ENCODE peak calls at places on chromosome 16, in five cellular contexts. One of them, this sample, is unnamed.
A peak's percentile ranks its signal among the peaks of the same experiment; 100 is the strongest.

GRCh38 chr16:79131676-79132075 is 468.9 kb downstream of the MAF start:
- DNase-seq in adrenal gland: no peak
- DNase-seq in prostate gland: no peak
- DNase-seq in sigmoid colon: no peak
- DNase-seq in testis: no peak
- DNase-seq in this sample: no peak

GRCh38 chr16:83689385-83689831 is 118.4 kb upstream of the HSBP1 start:
- DNase-seq in adrenal gland: no peak
- DNase-seq in prostate gland: no peak
- DNase-seq in sigmoid colon: no peak
- DNase-seq in testis: no peak
- DNase-seq in this sample: no peak

GRCh38 chr16:49557070-49557446 is 183.5 kb downstream of the C16orf78 start:
- DNase-seq in adrenal gland: no peak
- DNase-seq in prostate gland: no peak
- DNase-seq in sigmoid colon: no peak
- DNase-seq in testis: no peak
- DNase-seq in this sample: peak; percentile 27

GRCh38 chr16:85199069-85199725 is 86.9 kb upstream of the CIBAR2 start:
- DNase-seq in adrenal gland: no peak
- DNase-seq in prostate gland: no peak
- DNase-seq in sigmoid colon: no peak
- DNase-seq in testis: no peak
- DNase-seq in this sample: no peak

GRCh38 chr16:24838554-24839266 is 7.1 kb upstream of the SLC5A11 start:
- DNase-seq in adrenal gland: no peak
- DNase-seq in prostate gland: no peak
- DNase-seq in sigmoid colon: no peak
- DNase-seq in testis: peak; percentile 80
- DNase-seq in this sample: peak; percentile 27

GRCh38 chr16:83835972-83836566 is 28.3 kb downstream of the HSBP1 start:
- DNase-seq in adrenal gland: no peak
- DNase-seq in prostate gland: no peak
- DNase-seq in sigmoid colon: no peak
- DNase-seq in testis: no peak
- DNase-seq in this sample: no peak

GRCh38 chr16:31177136-31177535 is 2.8 kb upstream of the FUS start:
- DNase-seq in adrenal gland: peak; percentile 24
- DNase-seq in prostate gland: no peak
- DNase-seq in sigmoid colon: no peak
- DNase-seq in testis: no peak
- DNase-seq in this sample: no peak

GRCh38 chr16:11112723-11113348 is 143.2 kb downstream of the SOCS1 start:
- DNase-seq in adrenal gland: no peak
- DNase-seq in prostate gland: peak; percentile 21
- DNase-seq in sigmoid colon: no peak
- DNase-seq in testis: no peak
- DNase-seq in this sample: peak; percentile 88

GRCh38 chr16:89117239-89117974 is 23.8 kb downstream of the ACSF3 start:
- DNase-seq in adrenal gland: peak; percentile 8
- DNase-seq in prostate gland: no peak
- DNase-seq in sigmoid colon: no peak
- DNase-seq in testis: no peak
- DNase-seq in this sample: no peak

GRCh38 chr16:87541882-87542234 is 49.0 kb upstream of the ZCCHC14 start:
- DNase-seq in adrenal gland: no peak
- DNase-seq in prostate gland: no peak
- DNase-seq in sigmoid colon: no peak
- DNase-seq in testis: no peak
- DNase-seq in this sample: no peak

GRCh38 chr16:31471241-31471874 is 594 bp upstream of the TGFB1I1 start:
- DNase-seq in adrenal gland: no peak
- DNase-seq in prostate gland: no peak
- DNase-seq in sigmoid colon: no peak
- DNase-seq in testis: no peak
- DNase-seq in this sample: no peak

GRCh38 chr16:84049403-84050060 is 6.9 kb upstream of the SLC38A8 start:
- DNase-seq in adrenal gland: no peak
- DNase-seq in prostate gland: no peak
- DNase-seq in sigmoid colon: peak; percentile 49
- DNase-seq in testis: peak; percentile 41
- DNase-seq in this sample: no peak

GRCh38 chr16:50712568-50712914 is 19.1 kb downstream of the NOD2 start:
- DNase-seq in adrenal gland: no peak
- DNase-seq in prostate gland: no peak
- DNase-seq in sigmoid colon: no peak
- DNase-seq in testis: no peak
- DNase-seq in this sample: no peak

GRCh38 chr16:86029131-86029741 is 130.3 kb downstream of the IRF8 start:
- DNase-seq in adrenal gland: no peak
- DNase-seq in prostate gland: no peak
- DNase-seq in sigmoid colon: peak; percentile 70
- DNase-seq in testis: no peak
- DNase-seq in this sample: peak; percentile 12

GRCh38 chr16:49000594-49000993 is 281.0 kb downstream of the CBLN1 start:
- DNase-seq in adrenal gland: no peak
- DNase-seq in prostate gland: no peak
- DNase-seq in sigmoid colon: no peak
- DNase-seq in testis: peak; percentile 23
- DNase-seq in this sample: peak; percentile 17

GRCh38 chr16:2512920-2513404 is 790 bp upstream of the ATP6V0C start:
- DNase-seq in adrenal gland: peak; percentile 53
- DNase-seq in prostate gland: no peak
- DNase-seq in sigmoid colon: peak; percentile 72
- DNase-seq in testis: no peak
- DNase-seq in this sample: no peak

GRCh38 chr16:77373726-77374125 is 61.1 kb downstream of the ADAMTS18 start:
- DNase-seq in adrenal gland: no peak
- DNase-seq in prostate gland: no peak
- DNase-seq in sigmoid colon: no peak
- DNase-seq in testis: no peak
- DNase-seq in this sample: no peak

GRCh38 chr16:57474671-57475661 is 11.3 kb downstream of the DOK4 start:
- DNase-seq in adrenal gland: no peak
- DNase-seq in prostate gland: no peak
- DNase-seq in sigmoid colon: no peak
- DNase-seq in testis: no peak
- DNase-seq in this sample: no peak

GRCh38 chr16:85090166-85090565 is 22.1 kb downstream of the CIBAR2 start:
- DNase-seq in adrenal gland: no peak
- DNase-seq in prostate gland: no peak
- DNase-seq in sigmoid colon: no peak
- DNase-seq in testis: no peak
- DNase-seq in this sample: peak; percentile 76

GRCh38 chr16:67571464-67571863 is 9.1 kb downstream of the CTCF start:
- DNase-seq in adrenal gland: no peak
- DNase-seq in prostate gland: no peak
- DNase-seq in sigmoid colon: no peak
- DNase-seq in testis: no peak
- DNase-seq in this sample: no peak

GRCh38 chr16:31134625-31135534 is 647 bp downstream of the PRSS8 start:
- DNase-seq in adrenal gland: no peak
- DNase-seq in prostate gland: peak; percentile 64
- DNase-seq in sigmoid colon: no peak
- DNase-seq in testis: no peak
- DNase-seq in this sample: peak; percentile 80

GRCh38 chr16:26595199-26595598 is 471.5 kb upstream of the C16orf82 start:
- DNase-seq in adrenal gland: no peak
- DNase-seq in prostate gland: no peak
- DNase-seq in sigmoid colon: no peak
- DNase-seq in testis: no peak
- DNase-seq in this sample: no peak

GRCh38 chr16:4891886-4892216 is 44.6 kb downstream of the UBN1 start:
- DNase-seq in adrenal gland: no peak
- DNase-seq in prostate gland: no peak
- DNase-seq in sigmoid colon: no peak
- DNase-seq in testis: no peak
- DNase-seq in this sample: no peak

GRCh38 chr16:19415918-19416317 is 1.8 kb upstream of the TMC5 start:
- DNase-seq in adrenal gland: no peak
- DNase-seq in prostate gland: no peak
- DNase-seq in sigmoid colon: no peak
- DNase-seq in testis: no peak
- DNase-seq in this sample: no peak

GRCh38 chr16:86995456-86995855 is 321.7 kb downstream of the C16orf95 start:
- DNase-seq in adrenal gland: no peak
- DNase-seq in prostate gland: no peak
- DNase-seq in sigmoid colon: peak; percentile 61
- DNase-seq in testis: no peak
- DNase-seq in this sample: no peak

GRCh38 chr16:72427786-72428480 is 256.0 kb upstream of the PMFBP1 start:
- DNase-seq in adrenal gland: no peak
- DNase-seq in prostate gland: no peak
- DNase-seq in sigmoid colon: no peak
- DNase-seq in testis: no peak
- DNase-seq in this sample: no peak

GRCh38 chr16:3718019-3718391 is 681 bp upstream of the TRAP1 start:
- DNase-seq in adrenal gland: no peak
- DNase-seq in prostate gland: no peak
- DNase-seq in sigmoid colon: no peak
- DNase-seq in testis: no peak
- DNase-seq in this sample: no peak

GRCh38 chr16:58578642-58579041 is 51.0 kb downstream of the CNOT1 start:
- DNase-seq in adrenal gland: no peak
- DNase-seq in prostate gland: no peak
- DNase-seq in sigmoid colon: no peak
- DNase-seq in testis: no peak
- DNase-seq in this sample: no peak
- TF ChIP-seq CTCF in adrenal gland: no peak
- TF ChIP-seq CTCF in prostate gland: no peak
- TF ChIP-seq CTCF in sigmoid colon: no peak
- TF ChIP-seq CTCF in testis: no peak
- TF ChIP-seq CTCF in this sample: no peak

GRCh38 chr16:60929-61878 is 7.6 kb downstream of the SNRNP25 start:
- DNase-seq in adrenal gland: no peak
- DNase-seq in prostate gland: no peak
- DNase-seq in sigmoid colon: peak; percentile 65
- DNase-seq in testis: no peak
- DNase-seq in this sample: no peak

GRCh38 chr16:60166-60565 is 6.5 kb downstream of the SNRNP25 start:
- DNase-seq in adrenal gland: no peak
- DNase-seq in prostate gland: no peak
- DNase-seq in sigmoid colon: peak; percentile 67
- DNase-seq in testis: no peak
- DNase-seq in this sample: no peak

GRCh38 chr16:58491-59439 is 5.1 kb downstream of the SNRNP25 start:
- DNase-seq in adrenal gland: no peak
- DNase-seq in prostate gland: no peak
- DNase-seq in sigmoid colon: no peak
- DNase-seq in testis: no peak
- DNase-seq in this sample: no peak

GRCh38 chr16:57711-58110 is 4.1 kb downstream of the SNRNP25 start:
- DNase-seq in adrenal gland: no peak
- DNase-seq in prostate gland: no peak
- DNase-seq in sigmoid colon: no peak
- DNase-seq in testis: no peak
- DNase-seq in this sample: no peak

GRCh38 chr16:59440-60059 is 5.9 kb downstream of the SNRNP25 start:
- DNase-seq in adrenal gland: no peak
- DNase-seq in prostate gland: no peak
- DNase-seq in sigmoid colon: no peak
- DNase-seq in testis: no peak
- DNase-seq in this sample: no peak
- H3K27ac ChIP-seq in adrenal gland: no peak overlapping the region
- H3K27ac ChIP-seq in prostate gland: no peak overlapping the region
- H3K27ac ChIP-seq in sigmoid colon: no peak overlapping the region
- H3K27ac ChIP-seq in testis: no peak overlapping the region
- H3K27ac ChIP-seq in this sample: no peak overlapping the region

GRCh38 chr16:56294014-56294413 is 102.7 kb downstream of the GNAO1 start:
- DNase-seq in adrenal gland: no peak
- DNase-seq in prostate gland: no peak
- DNase-seq in sigmoid colon: no peak
- DNase-seq in testis: no peak
- DNase-seq in this sample: no peak

GRCh38 chr16:56295739-56296527 is 104.6 kb downstream of the GNAO1 start:
- DNase-seq in adrenal gland: no peak
- DNase-seq in prostate gland: no peak
- DNase-seq in sigmoid colon: no peak
- DNase-seq in testis: no peak
- DNase-seq in this sample: no peak

GRCh38 chr16:56297684-56298083 is 106.4 kb downstream of the GNAO1 start:
- DNase-seq in adrenal gland: no peak
- DNase-seq in prostate gland: no peak
- DNase-seq in sigmoid colon: no peak
- DNase-seq in testis: no peak
- DNase-seq in this sample: no peak

GRCh38 chr16:56295059-56295673 is 103.9 kb downstream of the GNAO1 start:
- DNase-seq in adrenal gland: no peak
- DNase-seq in prostate gland: no peak
- DNase-seq in sigmoid colon: no peak
- DNase-seq in testis: no peak
- DNase-seq in this sample: no peak

DNA sequence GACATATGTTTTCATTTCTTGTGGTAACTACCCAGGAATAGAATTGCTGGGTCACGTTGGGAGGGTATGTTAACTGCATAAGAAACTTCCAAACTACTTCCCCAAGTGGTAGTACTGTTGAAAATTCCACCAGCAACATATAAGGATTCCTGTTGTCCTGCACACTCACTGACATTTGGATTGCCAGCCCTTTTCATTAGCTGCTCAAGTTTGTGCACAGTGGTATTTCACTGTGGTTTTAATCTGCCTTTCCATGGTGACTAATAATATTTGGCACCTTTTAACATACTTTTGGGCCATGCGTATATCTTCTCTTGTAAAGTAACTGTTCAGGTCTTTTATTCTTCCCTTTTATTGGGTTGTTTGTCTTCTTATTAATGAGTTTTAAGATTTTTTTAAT is 103.3 kb downstream of the GNAO1 start:
- DNase-seq in adrenal gland: no peak
- DNase-seq in prostate gland: no peak
- DNase-seq in sigmoid colon: no peak
- DNase-seq in testis: no peak
- DNase-seq in this sample: no peak
- H3K27me3 ChIP-seq in adrenal gland: no peaks in the 10 kb centered on the region
- H3K27me3 ChIP-seq in prostate gland: no peaks in the 10 kb centered on the region
- H3K27me3 ChIP-seq in sigmoid colon: no peaks in the 10 kb centered on the region
- H3K27me3 ChIP-seq in testis: no peaks in the 10 kb centered on the region
- H3K27me3 ChIP-seq in this sample: no peaks in the 10 kb centered on the region

DNA sequence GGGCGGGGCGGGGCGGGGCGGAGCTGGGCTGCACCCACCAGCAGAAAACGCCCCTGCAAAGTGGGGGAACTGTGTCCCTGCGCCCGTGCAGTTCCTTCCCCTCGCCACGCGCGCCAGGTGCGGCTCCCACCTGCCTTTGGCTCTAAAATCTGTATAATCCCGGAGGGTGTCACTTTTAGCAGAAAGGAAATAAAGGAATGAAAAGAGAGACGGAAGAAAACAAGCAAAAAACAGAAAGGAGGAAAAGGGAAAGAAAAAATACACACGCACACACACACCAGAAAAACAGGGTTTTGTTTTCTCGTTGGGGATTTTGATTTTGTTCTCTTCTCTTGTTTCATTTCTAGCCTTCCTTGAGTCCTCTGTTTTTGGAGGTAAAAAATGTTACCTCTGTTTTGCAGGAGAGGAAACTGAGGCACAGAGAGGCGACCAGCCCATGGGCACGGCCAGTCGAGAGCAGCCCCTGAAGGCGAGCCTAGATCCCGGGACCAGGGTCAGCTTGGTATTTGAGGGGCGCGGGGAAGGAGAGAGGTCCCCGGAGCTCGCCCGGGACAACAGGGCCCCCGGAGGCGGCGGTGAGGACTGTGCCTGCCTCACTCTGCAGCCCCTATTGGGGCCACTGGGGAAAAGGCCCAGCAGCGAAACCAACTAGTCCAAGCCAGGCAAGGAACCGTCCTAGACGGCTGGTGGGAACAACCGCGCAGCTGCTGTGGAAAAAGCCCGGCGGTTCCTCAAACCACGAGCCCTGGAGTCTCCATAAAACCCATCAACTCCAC is 594 bp upstream of the CARHSP1 start:
- DNase-seq in adrenal gland: peak; percentile 21
- DNase-seq in prostate gland: no peak
- DNase-seq in sigmoid colon: no peak
- DNase-seq in testis: no peak
- DNase-seq in this sample: no peak
- TF ChIP-seq CTCF in adrenal gland: no peak
- TF ChIP-seq CTCF in prostate gland: no peak
- TF ChIP-seq CTCF in sigmoid colon: peak; percentile 13
- TF ChIP-seq CTCF in testis: no peak
- TF ChIP-seq CTCF in this sample: no peak

This sample was measured in thyroid gland.